ENCODE peak calls at places on chromosomes 12 and 14, in eight cellular contexts. One of them, this sample, is unnamed.

GRCh38 chr14:74572829-74573360 is 39.1 kb downstream of the LTBP2 start:
- DNase-seq in A549: no peak
- DNase-seq in HL-60: no peak
- DNase-seq in psoas muscle: no peak
- DNase-seq in transverse colon: no peak
- DNase-seq in DND-41: no peak
- DNase-seq in heart right ventricle: no peak
- DNase-seq in PC-3: no peak
- DNase-seq in this sample: no peak

GRCh38 chr12:64385468-64385867 is 5.1 kb downstream of the C12orf56 start:
- DNase-seq in A549: no peak
- DNase-seq in HL-60: no peak
- DNase-seq in psoas muscle: no peak
- DNase-seq in transverse colon: no peak
- DNase-seq in DND-41: no peak
- DNase-seq in heart right ventricle: no peak
- DNase-seq in PC-3: peak; percentile 79
- DNase-seq in this sample: no peak

GRCh38 chr14:74510955-74511354 is 17.4 kb downstream of the ISCA2 start:
- DNase-seq in A549: no peak
- DNase-seq in HL-60: no peak
- DNase-seq in psoas muscle: peak; percentile 34
- DNase-seq in transverse colon: no peak
- DNase-seq in DND-41: no peak
- DNase-seq in heart right ventricle: no peak
- DNase-seq in PC-3: peak; percentile 70
- DNase-seq in this sample: no peak

GRCh38 chr12:110304061-110304551 is 23.1 kb downstream of the ATP2A2 start:
- DNase-seq in A549: no peak
- DNase-seq in HL-60: no peak
- DNase-seq in psoas muscle: no peak
- DNase-seq in transverse colon: no peak
- DNase-seq in DND-41: no peak
- DNase-seq in heart right ventricle: no peak
- DNase-seq in PC-3: peak; percentile 93
- DNase-seq in this sample: no peak

GRCh38 chr12:46814143-46814542 is 11.7 kb downstream of the SLC38A4 start:
- DNase-seq in A549: no peak
- DNase-seq in HL-60: no peak
- DNase-seq in psoas muscle: no peak
- DNase-seq in transverse colon: no peak
- DNase-seq in DND-41: no peak
- DNase-seq in heart right ventricle: no peak
- DNase-seq in PC-3: no peak
- DNase-seq in this sample: no peak

GRCh38 chr14:25001096-25001982 is 48.6 kb downstream of the STXBP6 start:
- DNase-seq in A549: no peak
- DNase-seq in HL-60: no peak
- DNase-seq in psoas muscle: no peak
- DNase-seq in transverse colon: no peak
- DNase-seq in DND-41: no peak
- DNase-seq in heart right ventricle: no peak
- DNase-seq in PC-3: no peak
- DNase-seq in this sample: no peak

GRCh38 chr12:49930515-49931288 is 19.8 kb upstream of the AQP2 start:
- DNase-seq in A549: no peak
- DNase-seq in HL-60: no peak
- DNase-seq in psoas muscle: no peak
- DNase-seq in transverse colon: no peak
- DNase-seq in DND-41: no peak
- DNase-seq in heart right ventricle: no peak
- DNase-seq in PC-3: peak; percentile 59
- DNase-seq in this sample: no peak

GRCh38 chr12:26319511-26319910 is 124.1 kb downstream of the SSPN start:
- DNase-seq in A549: no peak
- DNase-seq in HL-60: no peak
- DNase-seq in psoas muscle: peak; percentile 50
- DNase-seq in transverse colon: no peak
- DNase-seq in DND-41: no peak
- DNase-seq in heart right ventricle: no peak
- DNase-seq in PC-3: peak; percentile 77
- DNase-seq in this sample: no peak

GRCh38 chr12:40017488-40017887 is 88.4 kb downstream of the SLC2A13 start:
- DNase-seq in A549: no peak
- DNase-seq in HL-60: no peak
- DNase-seq in psoas muscle: no peak
- DNase-seq in transverse colon: no peak
- DNase-seq in DND-41: no peak
- DNase-seq in heart right ventricle: no peak
- DNase-seq in PC-3: no peak
- DNase-seq in this sample: no peak

GRCh38 chr14:77026166-77026929 is 2.2 kb downstream of the IRF2BPL start:
- DNase-seq in A549: no peak
- DNase-seq in HL-60: no peak
- DNase-seq in psoas muscle: peak; percentile 50
- DNase-seq in transverse colon: no peak
- DNase-seq in DND-41: no peak
- DNase-seq in heart right ventricle: peak; percentile 52
- DNase-seq in PC-3: peak; percentile 37
- DNase-seq in this sample: peak; percentile 49

GRCh38 chr12:122230798-122231197 is 4.9 kb upstream of the DIABLO start:
- DNase-seq in A549: no peak
- DNase-seq in HL-60: no peak
- DNase-seq in psoas muscle: no peak
- DNase-seq in transverse colon: no peak
- DNase-seq in DND-41: no peak
- DNase-seq in heart right ventricle: no peak
- DNase-seq in PC-3: no peak
- DNase-seq in this sample: no peak

GRCh38 chr12:132428872-132429121 is 61.2 kb upstream of the FBRSL1 start:
- DNase-seq in A549: no peak
- DNase-seq in HL-60: no peak
- DNase-seq in psoas muscle: no peak
- DNase-seq in transverse colon: no peak
- DNase-seq in DND-41: no peak
- DNase-seq in heart right ventricle: no peak
- DNase-seq in PC-3: no peak
- DNase-seq in this sample: no peak

DNA sequence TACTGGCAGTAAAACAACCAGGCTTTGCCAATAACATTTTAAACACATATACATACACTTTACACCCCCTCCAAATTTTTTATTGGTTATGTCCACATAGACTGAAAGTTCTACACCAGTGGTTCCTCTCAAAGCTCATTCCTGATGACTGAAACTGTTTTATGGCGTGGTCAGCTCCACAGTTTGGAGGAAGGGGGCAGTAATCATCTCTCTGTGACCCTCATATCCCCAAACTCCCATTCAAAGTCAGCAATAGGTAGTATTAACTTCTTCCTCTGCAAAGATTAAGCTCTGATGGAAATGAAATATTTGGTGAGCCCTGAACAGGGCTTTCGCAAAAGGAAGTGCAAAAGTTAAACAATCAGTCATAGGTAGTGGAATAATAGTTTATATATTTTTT is 55.3 kb upstream of the DAAM1 start:
- DNase-seq in A549: no peak
- DNase-seq in HL-60: no peak
- DNase-seq in psoas muscle: no peak
- DNase-seq in transverse colon: no peak
- DNase-seq in DND-41: no peak
- DNase-seq in heart right ventricle: no peak
- DNase-seq in PC-3: peak; percentile 51
- DNase-seq in this sample: no peak
- TF ChIP-seq CTCF in A549: no peak
- TF ChIP-seq CTCF in HL-60: no peak
- TF ChIP-seq CTCF in psoas muscle: no peak
- TF ChIP-seq CTCF in transverse colon: no peak
- TF ChIP-seq CTCF in DND-41: no peak
- TF ChIP-seq CTCF in heart right ventricle: peak; percentile 28
- TF ChIP-seq CTCF in PC-3: peak; percentile 62
- TF ChIP-seq CTCF in this sample: no peak

GRCh38 chr12:2624543-2625266 is 170.1 kb upstream of the FKBP4 start:
- DNase-seq in A549: no peak
- DNase-seq in HL-60: no peak
- DNase-seq in psoas muscle: no peak
- DNase-seq in transverse colon: no peak
- DNase-seq in DND-41: no peak
- DNase-seq in heart right ventricle: no peak
- DNase-seq in PC-3: peak; percentile 65
- DNase-seq in this sample: no peak
- TF ChIP-seq CTCF in A549: no peak
- TF ChIP-seq CTCF in HL-60: peak; percentile 8
- TF ChIP-seq CTCF in psoas muscle: peak; percentile 9
- TF ChIP-seq CTCF in transverse colon: no peak
- TF ChIP-seq CTCF in DND-41: peak; percentile 48
- TF ChIP-seq CTCF in heart right ventricle: peak; percentile 36
- TF ChIP-seq CTCF in PC-3: peak; percentile 56
- TF ChIP-seq CTCF in this sample: no peak

DNA sequence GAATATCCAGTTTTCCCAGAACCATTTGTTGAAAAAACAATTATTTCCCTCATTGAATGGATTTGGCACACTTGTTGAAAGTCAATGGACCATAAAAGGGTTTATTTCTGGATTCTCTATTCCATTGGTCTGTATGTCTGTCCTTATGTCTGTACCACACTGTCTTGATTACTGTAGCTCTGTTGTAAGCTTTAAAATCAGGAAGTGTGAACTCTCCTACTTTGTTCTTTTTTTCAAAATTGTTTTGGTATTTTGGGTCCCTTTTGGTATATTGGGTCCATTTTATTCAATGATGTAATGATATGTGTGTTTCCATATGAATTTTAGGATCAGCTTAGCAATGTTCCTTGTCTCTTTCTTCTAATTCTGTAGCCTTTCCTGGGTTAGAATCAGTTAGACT is 64.8 kb downstream of the PPP2R5C start:
- DNase-seq in A549: no peak
- DNase-seq in HL-60: no peak
- DNase-seq in psoas muscle: no peak
- DNase-seq in transverse colon: no peak
- DNase-seq in DND-41: no peak
- DNase-seq in heart right ventricle: no peak
- DNase-seq in PC-3: no peak
- DNase-seq in this sample: no peak
- TF ChIP-seq CTCF in A549: no peak
- TF ChIP-seq CTCF in HL-60: no peak
- TF ChIP-seq CTCF in psoas muscle: no peak
- TF ChIP-seq CTCF in transverse colon: no peak
- TF ChIP-seq CTCF in DND-41: no peak
- TF ChIP-seq CTCF in heart right ventricle: no peak
- TF ChIP-seq CTCF in PC-3: no peak
- TF ChIP-seq CTCF in this sample: no peak

DNA sequence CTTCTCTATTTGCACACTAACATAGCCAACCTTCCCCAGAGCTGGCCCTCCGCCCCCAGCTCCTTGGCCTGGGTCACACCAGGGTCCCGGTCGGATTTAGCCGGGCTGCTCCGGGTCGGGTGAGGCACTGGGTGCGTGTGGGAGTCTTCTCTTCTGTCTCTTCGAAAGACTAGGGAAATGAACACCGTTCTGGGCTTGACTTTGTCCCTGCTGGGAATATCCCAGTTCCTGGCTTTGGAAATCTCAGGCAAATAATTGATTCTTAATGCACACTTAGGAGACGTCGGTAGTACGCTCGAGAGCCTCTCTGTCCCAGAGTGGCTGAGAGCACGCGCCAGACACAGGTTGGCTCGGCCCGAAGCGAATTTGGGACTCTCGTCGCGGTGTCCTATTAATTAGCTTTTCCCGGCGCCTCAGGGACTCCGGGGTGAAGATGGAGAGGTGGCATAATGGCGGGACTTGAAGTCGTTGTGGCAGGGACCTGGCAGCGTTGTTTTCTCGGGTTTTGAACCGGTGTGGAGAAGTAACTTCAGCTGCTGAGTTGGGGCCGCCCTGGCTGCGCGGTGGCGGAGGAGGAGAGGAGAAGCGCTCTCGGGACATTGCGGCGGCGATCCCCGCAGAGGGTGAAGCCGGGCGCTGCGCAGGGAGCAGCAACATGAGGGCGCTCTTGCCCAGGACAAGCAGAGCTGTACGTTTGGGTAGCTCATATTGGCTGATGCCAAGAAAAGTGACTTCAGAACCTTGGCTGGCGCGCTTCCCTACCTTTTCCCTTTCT is 7.5 kb downstream of the FOXG1 start:
- DNase-seq in A549: no peak
- DNase-seq in HL-60: no peak
- DNase-seq in psoas muscle: peak; percentile 56
- DNase-seq in transverse colon: no peak
- DNase-seq in DND-41: no peak
- DNase-seq in heart right ventricle: no peak
- DNase-seq in PC-3: no peak
- DNase-seq in this sample: no peak
- TF ChIP-seq CTCF in A549: no peak
- TF ChIP-seq CTCF in HL-60: no peak
- TF ChIP-seq CTCF in psoas muscle: no peak
- TF ChIP-seq CTCF in transverse colon: no peak
- TF ChIP-seq CTCF in DND-41: no peak
- TF ChIP-seq CTCF in heart right ventricle: no peak
- TF ChIP-seq CTCF in PC-3: no peak
- TF ChIP-seq CTCF in this sample: no peak

GRCh38 chr14:64303471-64303917 is 9.3 kb upstream of the ESR2 start:
- DNase-seq in A549: peak; percentile 82
- DNase-seq in HL-60: no peak
- DNase-seq in psoas muscle: no peak
- DNase-seq in transverse colon: no peak
- DNase-seq in DND-41: no peak
- DNase-seq in heart right ventricle: no peak
- DNase-seq in PC-3: peak; percentile 82
- DNase-seq in this sample: peak; percentile 70
- TF ChIP-seq CTCF in A549: peak; percentile 86
- TF ChIP-seq CTCF in HL-60: peak; percentile 15
- TF ChIP-seq CTCF in psoas muscle: peak; percentile 80
- TF ChIP-seq CTCF in transverse colon: peak; percentile 72
- TF ChIP-seq CTCF in DND-41: peak; percentile 82
- TF ChIP-seq CTCF in heart right ventricle: peak; percentile 88
- TF ChIP-seq CTCF in PC-3: peak; percentile 97
- TF ChIP-seq CTCF in this sample: peak; percentile 20

GRCh38 chr14:53663709-53664108 is 292.9 kb downstream of the BMP4 start:
- DNase-seq in A549: peak; percentile 6
- DNase-seq in HL-60: no peak
- DNase-seq in psoas muscle: no peak
- DNase-seq in transverse colon: peak; percentile 11
- DNase-seq in DND-41: no peak
- DNase-seq in heart right ventricle: peak; percentile 16
- DNase-seq in PC-3: peak; percentile 53
- DNase-seq in this sample: no peak
- TF ChIP-seq CTCF in A549: peak; percentile 31
- TF ChIP-seq CTCF in HL-60: no peak
- TF ChIP-seq CTCF in psoas muscle: no peak
- TF ChIP-seq CTCF in transverse colon: peak; percentile 7
- TF ChIP-seq CTCF in DND-41: peak; percentile 10
- TF ChIP-seq CTCF in heart right ventricle: peak; percentile 53
- TF ChIP-seq CTCF in PC-3: peak; percentile 70
- TF ChIP-seq CTCF in this sample: no peak